ENCODE peak calls at places on chromosome 16, in five cellular contexts. L is GM19239, R is AG09319, U is NCI-H1092, P is ascending aorta. G is an unnamed sample.

GRCh38 chr16:81717662-81718189 is 61.4 kb upstream of the PLCG2 start:
- DNase-seq in R (no peak), L (no peak), P (no peak), U (no peak), G (no peak)

GRCh38 chr16:72972878-72973571 is 74.9 kb downstream of the ZFHX3 start:
- DNase-seq in P (no peak), U (no peak), R (no peak), L (no peak), G (no peak)

GRCh38 chr16:73737637-73738036 is 559.0 kb upstream of the PSMD7 start:
- DNase-seq in P (no peak), L (no peak), U (no peak), R (no peak), G (no peak)

GRCh38 chr16:66296591-66296990 is 69.9 kb upstream of the CDH5 start:
- DNase-seq in L (no peak), R (no peak), P (no peak), U (no peak), G (no peak)

GRCh38 chr16:75023019-75023418 is 24.2 kb downstream of the ZNRF1 start:
- DNase-seq in U (no peak), R (no peak), P (no peak), L (no peak), G (no peak)

GRCh38 chr16:10388987-10389386 is 3.1 kb downstream of the ATF7IP2 start:
- DNase-seq in R (no peak), P (no peak), U (no peak), L (no peak), G (no peak)

GRCh38 chr16:3503513-3503912 is 2.7 kb downstream of the CLUAP1 start:
- DNase-seq in R (no peak), U (no peak), P (no peak), L (no peak), G (no peak)

GRCh38 chr16:2090819-2091721 is 43.3 kb downstream of the TSC2 start:
- DNase-seq in L (no peak), R (no peak), U (no peak), P (no peak), G (no peak)

GRCh38 chr16:1941162-1941923 is 1.7 kb downstream of the MSRB1 start:
- DNase-seq in R (no peak), U (no peak), P (no peak), L (no peak), G (no peak)

GRCh38 chr16:58129097-58129936 is at the start of gene CFAP20:
- DNase-seq in P (peak; percentile 94), L (peak; percentile 73), R (peak; percentile 100), U (peak; percentile 99), G (peak; percentile 99)

GRCh38 chr16:920722-921121 is 50.1 kb downstream of the LMF1 start:
- DNase-seq in P (no peak), U (no peak), L (no peak), R (peak; percentile 5), G (peak; percentile 29)

GRCh38 chr16:52545157-52545543 is 1.8 kb downstream of the TOX3 start:
- DNase-seq in U (no peak), L (no peak), P (no peak), R (no peak), G (no peak)

GRCh38 chr16:23676924-23677480 is 1.7 kb upstream of the PLK1 start:
- DNase-seq in P (no peak), L (no peak), U (no peak), R (no peak), G (no peak)

GRCh38 chr16:87496101-87496801 is 3.4 kb upstream of the ZCCHC14 start:
- DNase-seq in R (no peak), U (no peak), L (no peak), P (no peak), G (no peak)

GRCh38 chr16:19884611-19885455 is at the start of gene GPRC5B:
- DNase-seq in U (peak; percentile 35), L (peak; percentile 43), R (no peak), P (no peak), G (no peak)

G was measured in GM04504.